ENCODE peak calls at places on chromosome X, in seven cellular contexts. L is tibial nerve; A is naive thymus-derived CD4-positive, alpha-beta T cell; H is uterus; G is left cardiac atrium; O is mesendoderm; W is left lung. K is an unnamed sample.

GRCh38 chrX:87788976-87789375 is 271.4 kb downstream of the KLHL4 start:
- DNase-seq in L (no peak), A (no peak), H (no peak), G (no peak), O (no peak), W (no peak), K (no peak)

GRCh38 chrX:42530027-42530426 is 247.9 kb downstream of the PPP1R2C start:
- DNase-seq in L (no peak), A (no peak), H (no peak), G (no peak), O (peak; percentile 67), W (no peak), K (no peak)

GRCh38 chrX:153412746-153413720 is 1.8 kb downstream of the ZFP92 start:
- DNase-seq in L (no peak), A (no peak), H (no peak), G (no peak), O (no peak), W (no peak), K (no peak)

GRCh38 chrX:49988128-49988527 is 65.7 kb downstream of the CLCN5 start:
- DNase-seq in L (no peak), A (no peak), H (no peak), G (no peak), O (no peak), W (no peak), K (no peak)

GRCh38 chrX:72273718-72274117 is 3.3 kb downstream of the RPS4X start:
- DNase-seq in L (no peak), A (no peak), H (no peak), G (no peak), O (no peak), W (no peak), K (no peak)

GRCh38 chrX:132636080-132636479 is 147.2 kb upstream of the MBNL3 start:
- DNase-seq in L (no peak), A (no peak), H (no peak), G (no peak), O (no peak), W (no peak), K (no peak)

GRCh38 chrX:107715331-107716044 is 60.1 kb downstream of the TSC22D3 start:
- DNase-seq in L (no peak), A (peak; percentile 31), H (no peak), G (no peak), O (no peak), W (no peak), K (no peak)

GRCh38 chrX:138018145-138018799 is 452.3 kb downstream of the ZIC3 start:
- DNase-seq in L (no peak), A (no peak), H (peak; percentile 16), G (no peak), O (no peak), W (no peak), K (no peak)

GRCh38 chrX:115226929-115227328 is 7.0 kb downstream of the LRCH2 start:
- DNase-seq in L (no peak), A (no peak), H (no peak), G (no peak), O (peak; percentile 65), W (no peak), K (peak; percentile 39)

GRCh38 chrX:121146059-121146628 is 98.7 kb downstream of the GLUD2 start:
- DNase-seq in L (no peak), A (no peak), H (no peak), G (no peak), O (no peak), W (no peak), K (no peak)

K was measured in H7.